ENCODE peak calls at places on chromosomes 4 and X, in five cellular contexts. X is mesenchymal stem cell, G is IMR-90, K is H9, E is neuronal stem cell. M is an unnamed sample.

GRCh38 chrX:124680287-124680686 is 333.9 kb downstream of the SH2D1A start:
- DNase-seq in G (no peak), E (no peak), X (no peak), K (no peak), M (no peak)

GRCh38 chrX:149504226-149504914 is 736 bp downstream of the IDS start:
- DNase-seq in X (peak), G (no peak), E (no peak), K (peak), M (peak)

GRCh38 chr4:152289963-152290362 is 245.9 kb downstream of the FBXW7 start:
- DNase-seq in G (no peak), X (no peak), E (no peak), K (no peak), M (no peak)

GRCh38 chr4:77220841-77221613 is 64.0 kb downstream of the CCNG2 start:
- DNase-seq in K (no peak), X (no peak), E (no peak), G (peak), M (no peak)

GRCh38 chr4:33088713-33089112 is 2368.5 kb downstream of the PCDH7 start:
- DNase-seq in K (no peak), X (no peak), E (no peak), G (no peak), M (no peak)

GRCh38 chr4:43233321-43233720 is 340.8 kb downstream of the GRXCR1 start:
- DNase-seq in X (no peak), G (no peak), K (no peak), E (no peak), M (no peak)

GRCh38 chr4:47312170-47312569 is 151.3 kb downstream of the COMMD8 start:
- DNase-seq in E (no peak), X (no peak), G (no peak), K (no peak), M (no peak)

GRCh38 chrX:130829526-130830515 is 73.2 kb downstream of the ENOX2 start:
- DNase-seq in K (no peak), G (no peak), X (no peak), E (no peak), M (peak)

GRCh38 chr4:83217721-83218522 is 66.7 kb downstream of the COQ2 start:
- DNase-seq in G (no peak), X (no peak), E (no peak), K (no peak), M (no peak)

GRCh38 chr4:117847849-117848248 is 186.4 kb upstream of the NDST3 start:
- DNase-seq in K (no peak), E (no peak), G (no peak), X (no peak), M (no peak)

GRCh38 chrX:103607385-103608304 is at the start of gene TCEAL3:
- DNase-seq in E (peak), K (peak), G (peak), X (peak), M (no peak)

GRCh38 chr4:163157157-163157556 is 9.5 kb downstream of the NAF1 start:
- DNase-seq in E (no peak), G (peak), X (peak), K (no peak), M (no peak)

GRCh38 chr4:140150886-140151699 is 2.9 kb downstream of the MAML3 start:
- DNase-seq in E (peak), X (peak), K (peak), G (peak), M (peak)

GRCh38 chr4:14607578-14607977 is 394.7 kb upstream of the CPEB2 start:
- DNase-seq in E (no peak), G (no peak), K (no peak), X (peak), M (no peak)

GRCh38 chrX:147899715-147900114 is 12.0 kb upstream of the FMR1 start:
- DNase-seq in G (no peak), E (no peak), X (no peak), K (no peak), M (peak)

GRCh38 chr4:164538061-164538460 is 215.9 kb upstream of the SMIM31 start:
- DNase-seq in G (no peak), K (no peak), X (no peak), E (no peak), M (no peak)
- H2BK120ac ChIP-seq in G (no peak), K (no peak), X (no peak), E (no peak), M (no peak)

GRCh38 chr4:184283659-184284335 is 66.1 kb upstream of the ENPP6 start:
- DNase-seq in K (no peak), X (no peak), G (no peak), E (no peak), M (no peak)
- H2AFZ ChIP-seq in K (no peak), X (no peak), G (no peak), E (no peak), M (no peak)

GRCh38 chrX:679161-679979 is 48.8 kb downstream of the SHOX start:
- DNase-seq in G (no peak), K (no peak), X (no peak), E (peak), M (no peak)
- H2BK120ac ChIP-seq in G (no peak), K (no peak), X (no peak), E (no peak), M (no peak)

DNA sequence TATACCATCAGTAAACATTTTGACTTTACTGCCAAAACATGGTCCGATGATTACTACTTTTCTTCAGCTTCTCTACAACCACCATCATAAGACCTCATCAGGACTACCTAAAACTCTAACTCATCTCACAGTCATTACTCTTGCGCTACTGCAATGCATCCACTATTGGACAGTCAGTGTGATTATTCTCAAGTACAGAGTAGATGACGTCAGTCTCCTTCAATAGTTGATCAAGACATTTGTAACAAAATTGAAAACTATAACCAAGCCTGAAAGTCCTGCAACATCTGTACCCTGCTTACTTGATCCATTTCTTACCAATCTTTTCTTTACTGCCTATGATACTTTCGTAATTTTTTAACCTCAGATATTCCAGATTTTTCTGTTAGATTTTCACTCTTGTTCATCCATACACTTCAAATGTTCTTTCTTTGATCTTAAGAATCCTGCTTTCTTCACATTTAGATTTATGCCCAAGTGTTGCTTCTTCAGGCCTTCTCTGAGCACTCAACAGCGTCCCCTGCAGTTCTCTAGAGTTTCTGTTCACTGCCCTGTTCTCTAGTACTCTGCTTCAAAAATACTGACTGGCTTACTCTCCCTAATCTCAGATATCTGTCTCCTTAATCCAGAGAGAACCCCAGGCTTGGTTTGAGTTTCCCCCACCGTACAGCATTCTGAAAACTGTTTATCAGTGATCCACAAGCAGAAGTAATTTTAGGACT is 1517.6 kb downstream of the STIM2 start:
- DNase-seq in K (peak), G (no peak), X (no peak), E (no peak), M (no peak)
- H2AFZ ChIP-seq in K (no peak), G (no peak), X (no peak), E (no peak), M (no peak)

GRCh38 chrX:137848291-137848905 is 282.5 kb downstream of the ZIC3 start:
- DNase-seq in K (peak), E (no peak), G (no peak), X (no peak), M (no peak)
- H2BK120ac ChIP-seq in K (no peak), E (no peak), G (no peak), X (no peak), M (no peak)

DNA sequence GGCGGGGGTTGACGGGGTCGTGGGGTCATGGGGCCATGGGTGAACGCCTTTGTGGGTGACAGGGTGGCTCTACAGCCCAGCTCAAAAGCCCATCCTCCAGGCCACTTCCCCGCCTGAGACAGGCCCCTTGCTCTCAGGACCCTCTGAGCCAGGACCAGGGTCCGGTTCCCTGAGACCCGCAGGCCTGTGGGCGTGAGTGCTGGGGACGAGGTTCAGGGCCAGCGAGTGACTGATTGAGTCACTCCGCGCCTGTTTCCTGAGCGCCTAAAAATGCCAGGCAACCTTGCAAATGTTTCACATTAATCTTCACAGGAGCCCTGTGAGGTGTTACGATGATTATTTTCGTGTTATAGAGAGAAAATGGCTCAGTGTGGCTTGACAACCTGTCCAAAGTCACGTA is 97.8 kb downstream of the ZNF674 start:
- DNase-seq in G (peak), E (no peak), X (peak), K (no peak), M (peak)
- H2AFZ ChIP-seq in G (peak), E (peak), X (no peak), K (no peak), M (no peak)

GRCh38 chr4:133095591-133095990 is 53.5 kb upstream of the PCDH10 start:
- DNase-seq in X (no peak), E (no peak), G (no peak), K (no peak), M (no peak)
- H2BK120ac ChIP-seq in X (no peak), E (no peak), G (no peak), K (no peak), M (no peak)

GRCh38 chrX:20265726-20266681 is 705 bp downstream of the RPS6KA3 start:
- DNase-seq in E (no peak), K (peak), X (peak), G (peak), M (peak)
- H2AFZ ChIP-seq in E (peak), K (no peak), X (no peak), G (peak), M (no peak)

M was measured in trophoblast cell.